ENCODE peak calls at places on chromosomes 5 and 9, in six cellular contexts. One of them, this sample, is unnamed.

GRCh38 chr9:134957165-134957944 is 39.6 kb upstream of the FCN1 start:
- DNase-seq in C1 segment of cervical spinal cord: no peak
- DNase-seq in fibroblast of the conjunctiva: no peak
- DNase-seq in activated CD4-positive, alpha-beta T cell treated with anti-CD3 and anti-CD28 coated beads, Interleukin-2, amount 50 U/mL, for 48 hours: no peak
- DNase-seq in HS-5: no peak
- DNase-seq in hippocampal formation: no peak
- DNase-seq in this sample: no peak

GRCh38 chr9:137222190-137223077 is at the start of gene RNF208:
- DNase-seq in fibroblast of the conjunctiva: no peak
- DNase-seq in C1 segment of cervical spinal cord: no peak
- DNase-seq in hippocampal formation: no peak
- DNase-seq in activated CD4-positive, alpha-beta T cell treated with anti-CD3 and anti-CD28 coated beads, Interleukin-2, amount 50 U/mL, for 48 hours: no peak
- DNase-seq in HS-5: no peak
- DNase-seq in this sample: no peak

GRCh38 chr5:40554794-40555193 is 124.9 kb upstream of the PTGER4 start:
- DNase-seq in hippocampal formation: no peak
- DNase-seq in activated CD4-positive, alpha-beta T cell treated with anti-CD3 and anti-CD28 coated beads, Interleukin-2, amount 50 U/mL, for 48 hours: no peak
- DNase-seq in fibroblast of the conjunctiva: no peak
- DNase-seq in C1 segment of cervical spinal cord: no peak
- DNase-seq in HS-5: no peak
- DNase-seq in this sample: no peak

GRCh38 chr9:112112519-112112918 is 62.6 kb downstream of the SUSD1 start:
- DNase-seq in fibroblast of the conjunctiva: peak
- DNase-seq in activated CD4-positive, alpha-beta T cell treated with anti-CD3 and anti-CD28 coated beads, Interleukin-2, amount 50 U/mL, for 48 hours: no peak
- DNase-seq in HS-5: peak
- DNase-seq in hippocampal formation: no peak
- DNase-seq in C1 segment of cervical spinal cord: no peak
- DNase-seq in this sample: no peak

GRCh38 chr5:170774831-170775230 is 8.7 kb upstream of the GABRP start:
- DNase-seq in hippocampal formation: no peak
- DNase-seq in fibroblast of the conjunctiva: no peak
- DNase-seq in activated CD4-positive, alpha-beta T cell treated with anti-CD3 and anti-CD28 coated beads, Interleukin-2, amount 50 U/mL, for 48 hours: no peak
- DNase-seq in C1 segment of cervical spinal cord: no peak
- DNase-seq in HS-5: no peak
- DNase-seq in this sample: no peak

GRCh38 chr5:157485811-157486739 is 26.1 kb downstream of the NIPAL4 start:
- DNase-seq in fibroblast of the conjunctiva: no peak
- DNase-seq in C1 segment of cervical spinal cord: no peak
- DNase-seq in activated CD4-positive, alpha-beta T cell treated with anti-CD3 and anti-CD28 coated beads, Interleukin-2, amount 50 U/mL, for 48 hours: no peak
- DNase-seq in hippocampal formation: no peak
- DNase-seq in HS-5: no peak
- DNase-seq in this sample: no peak

GRCh38 chr9:137294091-137294683 is 7.9 kb downstream of the NRARP start:
- DNase-seq in C1 segment of cervical spinal cord: no peak
- DNase-seq in HS-5: no peak
- DNase-seq in fibroblast of the conjunctiva: no peak
- DNase-seq in activated CD4-positive, alpha-beta T cell treated with anti-CD3 and anti-CD28 coated beads, Interleukin-2, amount 50 U/mL, for 48 hours: no peak
- DNase-seq in hippocampal formation: no peak
- DNase-seq in this sample: no peak

GRCh38 chr5:73299665-73300435 is 126.9 kb downstream of the TMEM174 start:
- DNase-seq in activated CD4-positive, alpha-beta T cell treated with anti-CD3 and anti-CD28 coated beads, Interleukin-2, amount 50 U/mL, for 48 hours: no peak
- DNase-seq in fibroblast of the conjunctiva: no peak
- DNase-seq in C1 segment of cervical spinal cord: no peak
- DNase-seq in hippocampal formation: no peak
- DNase-seq in HS-5: no peak
- DNase-seq in this sample: no peak

GRCh38 chr5:74227081-74227480 is 413.4 kb downstream of the ENC1 start:
- DNase-seq in hippocampal formation: no peak
- DNase-seq in fibroblast of the conjunctiva: no peak
- DNase-seq in activated CD4-positive, alpha-beta T cell treated with anti-CD3 and anti-CD28 coated beads, Interleukin-2, amount 50 U/mL, for 48 hours: no peak
- DNase-seq in C1 segment of cervical spinal cord: peak
- DNase-seq in HS-5: no peak
- DNase-seq in this sample: no peak

GRCh38 chr9:116809656-116810055 is 122.6 kb downstream of the TRIM32 start:
- DNase-seq in activated CD4-positive, alpha-beta T cell treated with anti-CD3 and anti-CD28 coated beads, Interleukin-2, amount 50 U/mL, for 48 hours: no peak
- DNase-seq in C1 segment of cervical spinal cord: no peak
- DNase-seq in fibroblast of the conjunctiva: no peak
- DNase-seq in HS-5: no peak
- DNase-seq in hippocampal formation: no peak
- DNase-seq in this sample: no peak

GRCh38 chr5:170164921-170165320 is 59.2 kb downstream of the FOXI1 start:
- DNase-seq in activated CD4-positive, alpha-beta T cell treated with anti-CD3 and anti-CD28 coated beads, Interleukin-2, amount 50 U/mL, for 48 hours: no peak
- DNase-seq in hippocampal formation: no peak
- DNase-seq in HS-5: no peak
- DNase-seq in C1 segment of cervical spinal cord: no peak
- DNase-seq in fibroblast of the conjunctiva: no peak
- DNase-seq in this sample: no peak

GRCh38 chr9:71628247-71628646 is 140.1 kb downstream of the CEMIP2 start:
- DNase-seq in activated CD4-positive, alpha-beta T cell treated with anti-CD3 and anti-CD28 coated beads, Interleukin-2, amount 50 U/mL, for 48 hours: no peak
- DNase-seq in hippocampal formation: no peak
- DNase-seq in C1 segment of cervical spinal cord: no peak
- DNase-seq in fibroblast of the conjunctiva: no peak
- DNase-seq in HS-5: no peak
- DNase-seq in this sample: no peak

GRCh38 chr5:83767409-83767992 is 46.8 kb upstream of the HAPLN1 start:
- DNase-seq in HS-5: no peak
- DNase-seq in fibroblast of the conjunctiva: no peak
- DNase-seq in C1 segment of cervical spinal cord: no peak
- DNase-seq in hippocampal formation: no peak
- DNase-seq in activated CD4-positive, alpha-beta T cell treated with anti-CD3 and anti-CD28 coated beads, Interleukin-2, amount 50 U/mL, for 48 hours: no peak
- DNase-seq in this sample: no peak

GRCh38 chr5:163565931-163566608 is 60.7 kb downstream of the MAT2B start:
- DNase-seq in C1 segment of cervical spinal cord: no peak
- DNase-seq in HS-5: no peak
- DNase-seq in activated CD4-positive, alpha-beta T cell treated with anti-CD3 and anti-CD28 coated beads, Interleukin-2, amount 50 U/mL, for 48 hours: peak
- DNase-seq in hippocampal formation: peak
- DNase-seq in fibroblast of the conjunctiva: no peak
- DNase-seq in this sample: peak

GRCh38 chr9:71909887-71910601 is 949 bp downstream of the ABHD17B start:
- DNase-seq in C1 segment of cervical spinal cord: peak
- DNase-seq in hippocampal formation: peak
- DNase-seq in fibroblast of the conjunctiva: peak
- DNase-seq in HS-5: no peak
- DNase-seq in activated CD4-positive, alpha-beta T cell treated with anti-CD3 and anti-CD28 coated beads, Interleukin-2, amount 50 U/mL, for 48 hours: peak
- DNase-seq in this sample: peak

GRCh38 chr5:56112526-56113121 is 117.9 kb upstream of the IL6ST start:
- DNase-seq in fibroblast of the conjunctiva: peak
- DNase-seq in HS-5: no peak
- DNase-seq in hippocampal formation: no peak
- DNase-seq in C1 segment of cervical spinal cord: no peak
- DNase-seq in activated CD4-positive, alpha-beta T cell treated with anti-CD3 and anti-CD28 coated beads, Interleukin-2, amount 50 U/mL, for 48 hours: no peak
- DNase-seq in this sample: no peak

GRCh38 chr9:16627967-16628366 is 242.5 kb downstream of the BNC2 start:
- DNase-seq in C1 segment of cervical spinal cord: no peak
- DNase-seq in HS-5: peak
- DNase-seq in hippocampal formation: no peak
- DNase-seq in activated CD4-positive, alpha-beta T cell treated with anti-CD3 and anti-CD28 coated beads, Interleukin-2, amount 50 U/mL, for 48 hours: no peak
- DNase-seq in fibroblast of the conjunctiva: peak
- DNase-seq in this sample: no peak

GRCh38 chr5:1925111-1926070 is 42.7 kb upstream of the IRX4 start:
- DNase-seq in C1 segment of cervical spinal cord: no peak
- DNase-seq in activated CD4-positive, alpha-beta T cell treated with anti-CD3 and anti-CD28 coated beads, Interleukin-2, amount 50 U/mL, for 48 hours: no peak
- DNase-seq in hippocampal formation: no peak
- DNase-seq in HS-5: no peak
- DNase-seq in fibroblast of the conjunctiva: no peak
- DNase-seq in this sample: no peak

GRCh38 chr5:133408322-133408721 is 204.0 kb downstream of the FSTL4 start:
- DNase-seq in hippocampal formation: no peak
- DNase-seq in activated CD4-positive, alpha-beta T cell treated with anti-CD3 and anti-CD28 coated beads, Interleukin-2, amount 50 U/mL, for 48 hours: no peak
- DNase-seq in fibroblast of the conjunctiva: no peak
- DNase-seq in HS-5: no peak
- DNase-seq in C1 segment of cervical spinal cord: no peak
- DNase-seq in this sample: no peak

GRCh38 chr5:169723103-169723831 is 86.2 kb downstream of the DOCK2 start:
- DNase-seq in activated CD4-positive, alpha-beta T cell treated with anti-CD3 and anti-CD28 coated beads, Interleukin-2, amount 50 U/mL, for 48 hours: no peak
- DNase-seq in HS-5: no peak
- DNase-seq in fibroblast of the conjunctiva: no peak
- DNase-seq in hippocampal formation: no peak
- DNase-seq in C1 segment of cervical spinal cord: no peak
- DNase-seq in this sample: no peak

GRCh38 chr5:80408475-80408875 is 611 bp downstream of the ZFYVE16 start:
- DNase-seq in C1 segment of cervical spinal cord: no peak
- DNase-seq in HS-5: peak
- DNase-seq in fibroblast of the conjunctiva: no peak
- DNase-seq in activated CD4-positive, alpha-beta T cell treated with anti-CD3 and anti-CD28 coated beads, Interleukin-2, amount 50 U/mL, for 48 hours: peak
- DNase-seq in hippocampal formation: no peak
- DNase-seq in this sample: peak

GRCh38 chr5:81787843-81788242 is 36.9 kb upstream of the SSBP2 start:
- DNase-seq in activated CD4-positive, alpha-beta T cell treated with anti-CD3 and anti-CD28 coated beads, Interleukin-2, amount 50 U/mL, for 48 hours: no peak
- DNase-seq in fibroblast of the conjunctiva: peak
- DNase-seq in C1 segment of cervical spinal cord: peak
- DNase-seq in hippocampal formation: peak
- DNase-seq in HS-5: no peak
- DNase-seq in this sample: no peak

GRCh38 chr9:79944991-79945390 is 373.2 kb downstream of the TLE4 start:
- DNase-seq in fibroblast of the conjunctiva: no peak
- DNase-seq in HS-5: no peak
- DNase-seq in hippocampal formation: no peak
- DNase-seq in activated CD4-positive, alpha-beta T cell treated with anti-CD3 and anti-CD28 coated beads, Interleukin-2, amount 50 U/mL, for 48 hours: no peak
- DNase-seq in C1 segment of cervical spinal cord: no peak
- DNase-seq in this sample: no peak

GRCh38 chr5:18829539-18829938 is 1158.5 kb downstream of the CDH18 start:
- DNase-seq in fibroblast of the conjunctiva: no peak
- DNase-seq in HS-5: no peak
- DNase-seq in activated CD4-positive, alpha-beta T cell treated with anti-CD3 and anti-CD28 coated beads, Interleukin-2, amount 50 U/mL, for 48 hours: no peak
- DNase-seq in hippocampal formation: no peak
- DNase-seq in C1 segment of cervical spinal cord: no peak
- DNase-seq in this sample: no peak

GRCh38 chr9:82597225-82598158 is 465.4 kb downstream of the RASEF start:
- DNase-seq in C1 segment of cervical spinal cord: no peak
- DNase-seq in fibroblast of the conjunctiva: no peak
- DNase-seq in activated CD4-positive, alpha-beta T cell treated with anti-CD3 and anti-CD28 coated beads, Interleukin-2, amount 50 U/mL, for 48 hours: no peak
- DNase-seq in HS-5: no peak
- DNase-seq in hippocampal formation: no peak
- DNase-seq in this sample: no peak

GRCh38 chr5:132592521-132592920 is 35.7 kb downstream of the RAD50 start:
- DNase-seq in activated CD4-positive, alpha-beta T cell treated with anti-CD3 and anti-CD28 coated beads, Interleukin-2, amount 50 U/mL, for 48 hours: no peak
- DNase-seq in C1 segment of cervical spinal cord: no peak
- DNase-seq in hippocampal formation: no peak
- DNase-seq in HS-5: no peak
- DNase-seq in fibroblast of the conjunctiva: no peak
- DNase-seq in this sample: no peak

GRCh38 chr9:5801739-5802113 is 31.2 kb downstream of the ERMP1 start:
- DNase-seq in hippocampal formation: no peak
- DNase-seq in activated CD4-positive, alpha-beta T cell treated with anti-CD3 and anti-CD28 coated beads, Interleukin-2, amount 50 U/mL, for 48 hours: no peak
- DNase-seq in HS-5: no peak
- DNase-seq in fibroblast of the conjunctiva: no peak
- DNase-seq in C1 segment of cervical spinal cord: no peak
- DNase-seq in this sample: no peak

GRCh38 chr9:124527781-124528180 is 20.6 kb upstream of the NR5A1 start:
- DNase-seq in fibroblast of the conjunctiva: no peak
- DNase-seq in C1 segment of cervical spinal cord: no peak
- DNase-seq in activated CD4-positive, alpha-beta T cell treated with anti-CD3 and anti-CD28 coated beads, Interleukin-2, amount 50 U/mL, for 48 hours: no peak
- DNase-seq in hippocampal formation: no peak
- DNase-seq in HS-5: no peak
- DNase-seq in this sample: no peak

GRCh38 chr9:125931211-125931610 is 184.0 kb downstream of the PBX3 start:
- DNase-seq in fibroblast of the conjunctiva: no peak
- DNase-seq in C1 segment of cervical spinal cord: no peak
- DNase-seq in HS-5: no peak
- DNase-seq in activated CD4-positive, alpha-beta T cell treated with anti-CD3 and anti-CD28 coated beads, Interleukin-2, amount 50 U/mL, for 48 hours: no peak
- DNase-seq in hippocampal formation: no peak
- DNase-seq in this sample: no peak

GRCh38 chr5:38078161-38078560 is 180.2 kb upstream of the EGFLAM start:
- DNase-seq in HS-5: peak
- DNase-seq in activated CD4-positive, alpha-beta T cell treated with anti-CD3 and anti-CD28 coated beads, Interleukin-2, amount 50 U/mL, for 48 hours: no peak
- DNase-seq in C1 segment of cervical spinal cord: no peak
- DNase-seq in fibroblast of the conjunctiva: no peak
- DNase-seq in hippocampal formation: no peak
- DNase-seq in this sample: no peak

GRCh38 chr5:128225245-128226030 is 141.9 kb downstream of the SLC12A2 start:
- DNase-seq in fibroblast of the conjunctiva: no peak
- DNase-seq in hippocampal formation: no peak
- DNase-seq in C1 segment of cervical spinal cord: no peak
- DNase-seq in activated CD4-positive, alpha-beta T cell treated with anti-CD3 and anti-CD28 coated beads, Interleukin-2, amount 50 U/mL, for 48 hours: no peak
- DNase-seq in HS-5: no peak
- DNase-seq in this sample: no peak

GRCh38 chr5:53219610-53220009 is 110.1 kb upstream of the MOCS2 start:
- DNase-seq in hippocampal formation: no peak
- DNase-seq in activated CD4-positive, alpha-beta T cell treated with anti-CD3 and anti-CD28 coated beads, Interleukin-2, amount 50 U/mL, for 48 hours: no peak
- DNase-seq in C1 segment of cervical spinal cord: no peak
- DNase-seq in fibroblast of the conjunctiva: no peak
- DNase-seq in HS-5: no peak
- DNase-seq in this sample: no peak

GRCh38 chr5:99248066-99248465 is 319.3 kb upstream of the CHD1 start:
- DNase-seq in HS-5: no peak
- DNase-seq in C1 segment of cervical spinal cord: no peak
- DNase-seq in fibroblast of the conjunctiva: no peak
- DNase-seq in activated CD4-positive, alpha-beta T cell treated with anti-CD3 and anti-CD28 coated beads, Interleukin-2, amount 50 U/mL, for 48 hours: no peak
- DNase-seq in hippocampal formation: no peak
- DNase-seq in this sample: no peak

GRCh38 chr5:112630246-112631009 is 107.3 kb upstream of the APC start:
- DNase-seq in activated CD4-positive, alpha-beta T cell treated with anti-CD3 and anti-CD28 coated beads, Interleukin-2, amount 50 U/mL, for 48 hours: no peak
- DNase-seq in C1 segment of cervical spinal cord: no peak
- DNase-seq in HS-5: no peak
- DNase-seq in fibroblast of the conjunctiva: no peak
- DNase-seq in hippocampal formation: no peak
- DNase-seq in this sample: no peak

GRCh38 chr5:180060192-180060591 is 11.4 kb downstream of the RNF130 start:
- DNase-seq in fibroblast of the conjunctiva: no peak
- DNase-seq in C1 segment of cervical spinal cord: no peak
- DNase-seq in hippocampal formation: no peak
- DNase-seq in HS-5: no peak
- DNase-seq in activated CD4-positive, alpha-beta T cell treated with anti-CD3 and anti-CD28 coated beads, Interleukin-2, amount 50 U/mL, for 48 hours: no peak
- DNase-seq in this sample: no peak

GRCh38 chr5:43141211-43141610 is 20.5 kb downstream of the ZNF131 start:
- DNase-seq in C1 segment of cervical spinal cord: no peak
- DNase-seq in activated CD4-positive, alpha-beta T cell treated with anti-CD3 and anti-CD28 coated beads, Interleukin-2, amount 50 U/mL, for 48 hours: no peak
- DNase-seq in HS-5: no peak
- DNase-seq in fibroblast of the conjunctiva: no peak
- DNase-seq in hippocampal formation: no peak
- DNase-seq in this sample: no peak

GRCh38 chr5:134944630-134945029 is 23.1 kb upstream of the CATSPER3 start:
- DNase-seq in HS-5: no peak
- DNase-seq in hippocampal formation: no peak
- DNase-seq in activated CD4-positive, alpha-beta T cell treated with anti-CD3 and anti-CD28 coated beads, Interleukin-2, amount 50 U/mL, for 48 hours: no peak
- DNase-seq in C1 segment of cervical spinal cord: no peak
- DNase-seq in fibroblast of the conjunctiva: no peak
- DNase-seq in this sample: no peak